ENCODE peak calls at places on chromosomes 3 and 15, in eight cellular contexts. S is AG09309, A is psoas muscle, I is PC-3, J is upper lobe of right lung, P is PC-9, F is mammary epithelial cell, O is HFF-Myc. M is an unnamed sample.

GRCh38 chr15:78749831-78750230 is 61.4 kb downstream of the ADAMTS7 start:
- DNase-seq in F (no peak), O (no peak), J (peak; percentile 56), S (no peak), P (no peak), A (no peak), I (no peak), M (no peak)

GRCh38 chr15:76994001-76994400 is 925 bp upstream of the PSTPIP1 start:
- DNase-seq in I (peak; percentile 45), S (no peak), P (peak; percentile 47), F (no peak), A (peak; percentile 55), J (peak; percentile 69), O (no peak), M (no peak)

GRCh38 chr3:52244061-52244628 is 1.4 kb upstream of the PPM1M start:
- DNase-seq in A (peak; percentile 30), J (peak; percentile 79), P (peak; percentile 71), I (peak; percentile 87), F (peak; percentile 81), S (no peak), O (no peak), M (no peak)

GRCh38 chr15:62324382-62324781 is 159.3 kb upstream of the C2CD4B start:
- DNase-seq in P (no peak), A (no peak), J (no peak), O (no peak), S (peak; percentile 31), I (no peak), F (no peak), M (no peak)

GRCh38 chr3:154184582-154184981 is 63.4 kb downstream of the ARHGEF26 start:
- DNase-seq in F (no peak), A (no peak), O (no peak), I (no peak), J (no peak), S (no peak), P (no peak), M (no peak)

GRCh38 chr3:16177962-16178627 is 3.6 kb downstream of the GALNT15 start:
- DNase-seq in J (peak; percentile 86), O (peak; percentile 52), A (peak; percentile 86), I (peak; percentile 84), S (peak; percentile 42), P (peak; percentile 67), F (peak; percentile 62), M (peak; percentile 82)

GRCh38 chr15:67043939-67044771 is 21.2 kb upstream of the SMAD3 start:
- DNase-seq in S (peak; percentile 83), F (peak; percentile 81), A (peak; percentile 51), J (no peak), P (peak; percentile 69), I (peak; percentile 69), O (peak; percentile 65), M (no peak)

GRCh38 chr3:172140499-172141391 is 101.4 kb downstream of the FNDC3B start:
- DNase-seq in P (peak; percentile 84), O (no peak), I (peak; percentile 98), A (no peak), S (peak; percentile 77), J (no peak), F (peak; percentile 97), M (peak; percentile 96)

GRCh38 chr3:37993811-37994638 is 3.4 kb downstream of the VILL start:
- DNase-seq in S (no peak), O (no peak), P (no peak), J (peak; percentile 95), I (no peak), F (no peak), A (peak; percentile 89), M (peak; percentile 74)

GRCh38 chr3:152258448-152259302 is 10.1 kb upstream of the MBNL1 start:
- DNase-seq in S (peak; percentile 98), J (peak; percentile 70), O (peak; percentile 84), P (peak; percentile 82), F (peak; percentile 98), I (peak; percentile 97), A (peak; percentile 50), M (peak; percentile 98)

GRCh38 chr3:126259411-126260391 is 79.3 kb upstream of the ALDH1L1 start:
- DNase-seq in A (peak; percentile 66), I (peak; percentile 21), O (no peak), F (no peak), J (peak; percentile 85), P (peak; percentile 31), S (no peak), M (peak; percentile 37)

GRCh38 chr3:187360523-187361060 is 7.6 kb upstream of the RTP4 start:
- DNase-seq in P (no peak), I (no peak), S (no peak), A (no peak), F (no peak), J (no peak), O (no peak), M (no peak)

GRCh38 chr3:187360087-187360486 is 8.1 kb upstream of the RTP4 start:
- DNase-seq in O (no peak), I (no peak), P (no peak), S (no peak), A (no peak), J (no peak), F (no peak), M (no peak)

GRCh38 chr3:187367561-187368103 is 553 bp upstream of the RTP4 start:
- DNase-seq in S (no peak), P (no peak), I (no peak), O (no peak), F (no peak), J (peak; percentile 66), A (peak; percentile 13), M (no peak)

GRCh38 chr3:187361835-187362234 is 6.3 kb upstream of the RTP4 start:
- DNase-seq in S (no peak), J (no peak), A (no peak), O (no peak), I (no peak), F (no peak), P (no peak), M (no peak)
- H3K4me3 ChIP-seq in S (no peak overlapping the region), J (no peak overlapping the region), A (no peak overlapping the region), O (no peak overlapping the region), I (no peak overlapping the region), F (no peak overlapping the region), P (no peak overlapping the region), M (no peak overlapping the region)

GRCh38 chr15:73901126-73901810 is 25.0 kb upstream of the LOXL1 start:
- DNase-seq in S (no peak), I (peak; percentile 72), J (no peak), A (no peak), O (no peak), F (no peak), P (no peak), M (no peak)

GRCh38 chr15:73900129-73900712 is 26.0 kb upstream of the LOXL1 start:
- DNase-seq in I (peak; percentile 50), S (no peak), F (no peak), O (no peak), A (no peak), J (no peak), P (no peak), M (no peak)

GRCh38 chr15:73902121-73903020 is 23.9 kb upstream of the LOXL1 start:
- DNase-seq in P (no peak), F (no peak), S (no peak), I (no peak), O (no peak), J (peak; percentile 57), A (no peak), M (no peak)

GRCh38 chr15:73897441-73898261 is 24.3 kb downstream of the TBC1D21 start:
- DNase-seq in O (peak; percentile 39), S (peak; percentile 72), J (peak; percentile 69), A (peak; percentile 39), I (peak; percentile 90), P (peak; percentile 58), F (peak; percentile 52), M (peak; percentile 84)

DNA sequence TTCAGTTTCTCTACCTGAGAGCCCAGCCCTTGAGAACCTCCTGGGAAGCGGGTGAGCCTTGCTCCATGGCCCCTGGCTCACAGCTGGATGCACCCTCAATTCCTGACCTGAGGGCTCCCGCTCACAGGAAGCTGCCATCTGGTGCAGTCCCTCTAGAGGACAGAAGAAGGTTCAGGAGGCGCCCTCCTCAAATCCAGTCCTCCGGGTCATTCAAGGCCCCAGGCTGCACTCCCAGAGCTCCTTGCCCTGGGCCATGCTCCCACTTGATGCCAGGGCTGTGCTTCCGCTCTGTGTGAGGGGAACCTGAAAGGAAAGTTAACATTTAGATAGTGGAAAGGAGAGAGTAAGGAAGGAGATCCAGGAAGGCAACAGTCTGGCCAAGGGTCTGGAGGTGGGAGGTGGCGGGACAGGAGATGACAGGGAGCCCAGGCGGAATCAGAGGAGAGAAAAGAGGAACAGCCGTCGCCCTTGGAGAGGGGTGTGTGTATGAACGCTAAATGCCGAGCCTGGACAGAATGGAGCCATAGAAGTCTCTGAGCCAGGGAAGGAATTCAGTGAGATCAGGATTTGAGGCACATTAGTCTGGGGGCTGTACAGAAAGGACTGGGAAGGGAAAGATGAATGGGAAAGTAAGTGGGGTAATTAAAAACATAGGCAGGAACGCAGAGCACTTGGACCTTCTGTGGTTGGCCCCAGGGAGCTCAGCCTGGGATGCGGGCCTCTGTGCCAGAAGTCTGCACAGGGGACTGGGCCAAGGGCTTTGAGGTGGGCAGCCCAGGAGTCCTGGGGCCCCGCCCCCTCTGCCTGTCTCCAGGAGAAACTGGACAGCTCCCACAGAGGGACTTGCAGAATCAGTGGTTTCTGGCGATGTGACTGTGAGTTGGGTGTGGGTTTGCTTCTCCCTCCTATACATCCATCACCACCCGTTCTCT is 26.1 kb downstream of the TBC1D21 start:
- DNase-seq in A (no peak), P (no peak), I (no peak), F (no peak), O (no peak), S (no peak), J (no peak), M (no peak)
- TF ChIP-seq CTCF in A (no peak), P (no peak), I (no peak), F (no peak), O (no peak), S (no peak), J (no peak), M (no peak)

DNA sequence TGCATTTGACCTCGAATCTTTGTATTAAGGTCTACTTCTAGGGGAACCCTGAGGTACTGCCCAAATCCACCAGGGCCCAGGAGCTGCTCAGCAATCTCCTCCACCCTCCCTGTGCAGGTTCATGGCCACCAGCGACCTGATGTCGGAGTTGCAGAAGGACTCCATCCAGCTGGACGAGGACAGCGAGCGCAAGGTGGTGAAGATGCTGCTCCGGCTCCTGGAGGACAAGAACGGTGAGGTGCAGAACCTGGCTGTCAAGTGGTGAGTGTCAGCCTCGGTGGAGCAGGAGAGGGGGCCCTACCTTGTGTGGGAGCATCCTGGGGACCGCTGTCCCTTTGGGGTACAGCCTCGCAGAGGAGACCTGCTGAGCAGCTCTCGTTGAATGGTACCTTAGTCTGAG is 6.9 kb downstream of the CAND2 start:
- DNase-seq in A (no peak), F (no peak), S (no peak), P (no peak), O (no peak), I (no peak), J (peak; percentile 59), M (no peak)
- H3K4me3 ChIP-seq in A (no peak overlapping the region), F (no peak overlapping the region), S (no peak overlapping the region), P (no peak overlapping the region), O (no peak overlapping the region), I (no peak overlapping the region), J (no peak overlapping the region), M (no peak overlapping the region)

DNA sequence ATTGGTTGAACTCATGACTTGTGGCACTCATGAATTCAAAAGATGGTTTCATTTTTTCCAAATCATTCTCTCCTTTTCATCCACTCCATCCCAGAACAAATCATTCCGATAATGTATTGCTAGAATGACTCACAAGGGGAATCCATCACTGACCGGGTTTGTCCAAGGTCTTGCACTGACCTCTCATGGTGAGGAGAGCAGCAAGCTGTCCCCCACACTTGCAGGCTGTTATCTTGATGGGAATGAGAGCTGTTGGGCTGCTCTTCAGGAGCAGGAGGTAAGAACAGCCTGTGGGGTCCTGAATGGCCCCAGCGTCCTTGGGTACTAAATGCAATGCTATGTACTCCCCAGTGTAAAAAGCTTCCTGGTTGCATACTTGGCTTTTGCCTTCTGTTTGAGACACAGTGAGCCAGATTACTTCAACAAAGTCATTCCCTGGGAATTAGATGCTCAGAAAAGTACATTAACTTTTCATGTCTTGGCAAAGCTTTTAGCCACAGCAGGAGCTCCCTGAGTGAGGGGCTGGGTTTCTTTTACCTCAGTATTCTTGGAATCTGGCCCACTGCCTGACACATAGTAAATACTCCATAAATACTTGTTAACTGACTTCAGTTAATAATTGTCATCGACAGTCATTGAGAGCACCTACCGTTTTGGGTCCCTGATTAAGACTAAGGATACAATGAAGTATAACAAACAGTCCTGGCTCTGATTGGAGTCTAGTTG is 24.1 kb downstream of the CCNL1 start:
- DNase-seq in O (no peak), A (no peak), S (no peak), P (no peak), J (no peak), F (no peak), I (peak; percentile 85), M (peak; percentile 57)
- TF ChIP-seq CTCF in O (no peak), A (no peak), S (peak; percentile 50), P (no peak), J (no peak), F (peak; percentile 4), I (peak; percentile 56), M (peak; percentile 54)

M was measured in brain microvascular endothelial cell.